ENCODE peak calls at places on chromosomes 11 and 22, in six cellular contexts. One of them, this sample, is unnamed.
A peak's percentile ranks its signal among the peaks of the same experiment; 100 is the strongest.

GRCh38 chr11:11841121-11841604 is 609 bp upstream of the USP47 start:
- DNase-seq in fibroblast of lung: peak; percentile 50
- DNase-seq in spleen: no peak
- DNase-seq in GM12865: no peak
- DNase-seq in ovary: no peak
- DNase-seq in A549: peak; percentile 55
- DNase-seq in this sample: no peak

GRCh38 chr11:114397349-114397982 is 2.8 kb downstream of the C11orf71 start:
- DNase-seq in fibroblast of lung: peak; percentile 43
- DNase-seq in spleen: no peak
- DNase-seq in GM12865: no peak
- DNase-seq in ovary: no peak
- DNase-seq in A549: no peak
- DNase-seq in this sample: no peak

GRCh38 chr11:2312232-2313042 is 10.6 kb downstream of the TSPAN32 start:
- DNase-seq in fibroblast of lung: peak; percentile 71
- DNase-seq in spleen: peak; percentile 61
- DNase-seq in GM12865: no peak
- DNase-seq in ovary: peak; percentile 35
- DNase-seq in A549: no peak
- DNase-seq in this sample: no peak

GRCh38 chr11:119100246-119100959 is 1.2 kb downstream of the DPAGT1 start:
- DNase-seq in fibroblast of lung: peak; percentile 60
- DNase-seq in spleen: peak; percentile 67
- DNase-seq in GM12865: no peak
- DNase-seq in ovary: no peak
- DNase-seq in A549: peak; percentile 50
- DNase-seq in this sample: no peak

GRCh38 chr11:134244593-134244992 is 8.6 kb downstream of the THYN1 start:
- DNase-seq in fibroblast of lung: peak; percentile 26
- DNase-seq in spleen: no peak
- DNase-seq in GM12865: peak; percentile 65
- DNase-seq in ovary: no peak
- DNase-seq in A549: no peak
- DNase-seq in this sample: peak; percentile 45

GRCh38 chr22:17774206-17774927 is at the start of gene BID:
- DNase-seq in fibroblast of lung: no peak
- DNase-seq in spleen: peak; percentile 96
- DNase-seq in GM12865: peak; percentile 77
- DNase-seq in ovary: peak; percentile 54
- DNase-seq in A549: no peak
- DNase-seq in this sample: no peak

GRCh38 chr11:11444027-11444799 is 91.2 kb upstream of the CSNK2A3 start:
- DNase-seq in fibroblast of lung: peak; percentile 58
- DNase-seq in spleen: no peak
- DNase-seq in GM12865: no peak
- DNase-seq in ovary: no peak
- DNase-seq in A549: no peak
- DNase-seq in this sample: no peak

GRCh38 chr11:132278801-132279574 is 908.6 kb downstream of the NTM start:
- DNase-seq in fibroblast of lung: peak; percentile 42
- DNase-seq in spleen: no peak
- DNase-seq in GM12865: peak; percentile 55
- DNase-seq in ovary: no peak
- DNase-seq in A549: no peak
- DNase-seq in this sample: peak; percentile 12

GRCh38 chr11:68343761-68344256 is 31.4 kb downstream of the LRP5 start:
- DNase-seq in fibroblast of lung: no peak
- DNase-seq in spleen: no peak
- DNase-seq in GM12865: no peak
- DNase-seq in ovary: no peak
- DNase-seq in A549: no peak
- DNase-seq in this sample: no peak

GRCh38 chr11:63944987-63945386 is 6.2 kb downstream of the NAA40 start:
- DNase-seq in fibroblast of lung: no peak
- DNase-seq in spleen: no peak
- DNase-seq in GM12865: no peak
- DNase-seq in ovary: no peak
- DNase-seq in A549: no peak
- DNase-seq in this sample: no peak

GRCh38 chr11:75140269-75141138 is 10.4 kb upstream of the SLCO2B1 start:
- DNase-seq in fibroblast of lung: peak; percentile 26
- DNase-seq in spleen: peak; percentile 91
- DNase-seq in GM12865: peak; percentile 69
- DNase-seq in ovary: peak; percentile 62
- DNase-seq in A549: peak; percentile 61
- DNase-seq in this sample: peak; percentile 51

GRCh38 chr11:71496421-71496820 is 30.6 kb upstream of the KRTAP5-7 start:
- DNase-seq in fibroblast of lung: no peak
- DNase-seq in spleen: no peak
- DNase-seq in GM12865: no peak
- DNase-seq in ovary: no peak
- DNase-seq in A549: no peak
- DNase-seq in this sample: no peak

GRCh38 chr22:39110631-39111561 is 13.9 kb downstream of the APOBEC3H start:
- DNase-seq in fibroblast of lung: no peak
- DNase-seq in spleen: no peak
- DNase-seq in GM12865: peak; percentile 38
- DNase-seq in ovary: no peak
- DNase-seq in A549: no peak
- DNase-seq in this sample: no peak

GRCh38 chr22:35888181-35888870 is 140.3 kb downstream of the RBFOX2 start:
- DNase-seq in fibroblast of lung: no peak
- DNase-seq in spleen: no peak
- DNase-seq in GM12865: no peak
- DNase-seq in ovary: no peak
- DNase-seq in A549: no peak
- DNase-seq in this sample: no peak

GRCh38 chr22:39622881-39623367 is 52.4 kb downstream of the CACNA1I start:
- DNase-seq in fibroblast of lung: peak; percentile 22
- DNase-seq in spleen: peak; percentile 89
- DNase-seq in GM12865: peak; percentile 66
- DNase-seq in ovary: peak; percentile 29
- DNase-seq in A549: peak; percentile 18
- DNase-seq in this sample: peak; percentile 58

GRCh38 chr11:78168539-78169477 is 19.6 kb downstream of the KCTD21 start:
- DNase-seq in fibroblast of lung: peak; percentile 93
- DNase-seq in spleen: no peak
- DNase-seq in GM12865: no peak
- DNase-seq in ovary: peak; percentile 79
- DNase-seq in A549: no peak
- DNase-seq in this sample: no peak

GRCh38 chr11:84003181-84003580 is 717.0 kb upstream of the CCDC90B start:
- DNase-seq in fibroblast of lung: no peak
- DNase-seq in spleen: no peak
- DNase-seq in GM12865: no peak
- DNase-seq in ovary: no peak
- DNase-seq in A549: no peak
- DNase-seq in this sample: no peak

GRCh38 chr11:34198523-34198922 is 93.1 kb downstream of the NAT10 start:
- DNase-seq in fibroblast of lung: no peak
- DNase-seq in spleen: no peak
- DNase-seq in GM12865: peak; percentile 28
- DNase-seq in ovary: no peak
- DNase-seq in A549: no peak
- DNase-seq in this sample: peak; percentile 32

GRCh38 chr11:76839326-76839725 is 21.4 kb upstream of the ACER3 start:
- DNase-seq in fibroblast of lung: no peak
- DNase-seq in spleen: no peak
- DNase-seq in GM12865: no peak
- DNase-seq in ovary: no peak
- DNase-seq in A549: no peak
- DNase-seq in this sample: no peak

GRCh38 chr11:14374922-14375630 is 16.1 kb upstream of the RRAS2 start:
- DNase-seq in fibroblast of lung: no peak
- DNase-seq in spleen: no peak
- DNase-seq in GM12865: peak; percentile 29
- DNase-seq in ovary: no peak
- DNase-seq in A549: no peak
- DNase-seq in this sample: no peak

GRCh38 chr11:100630898-100631297 is 56.2 kb upstream of the ARHGAP42 start:
- DNase-seq in fibroblast of lung: no peak
- DNase-seq in spleen: no peak
- DNase-seq in GM12865: no peak
- DNase-seq in ovary: no peak
- DNase-seq in A549: no peak
- DNase-seq in this sample: no peak

GRCh38 chr11:59025097-59025496 is 61.0 kb upstream of the GLYATL1B start:
- DNase-seq in fibroblast of lung: no peak
- DNase-seq in spleen: no peak
- DNase-seq in GM12865: no peak
- DNase-seq in ovary: no peak
- DNase-seq in A549: no peak
- DNase-seq in this sample: no peak

GRCh38 chr11:71325418-71326327 is 73.3 kb upstream of the SHANK2 start:
- DNase-seq in fibroblast of lung: no peak
- DNase-seq in spleen: peak; percentile 58
- DNase-seq in GM12865: no peak
- DNase-seq in ovary: no peak
- DNase-seq in A549: no peak
- DNase-seq in this sample: no peak

GRCh38 chr11:66333220-66333877 is 2.9 kb downstream of the RIN1 start:
- DNase-seq in fibroblast of lung: no peak
- DNase-seq in spleen: peak; percentile 63
- DNase-seq in GM12865: no peak
- DNase-seq in ovary: no peak
- DNase-seq in A549: no peak
- DNase-seq in this sample: no peak

GRCh38 chr11:73070653-73071052 is 71.5 kb downstream of the FCHSD2 start:
- DNase-seq in fibroblast of lung: no peak
- DNase-seq in spleen: no peak
- DNase-seq in GM12865: no peak
- DNase-seq in ovary: no peak
- DNase-seq in A549: no peak
- DNase-seq in this sample: no peak

GRCh38 chr22:30985561-30986208 is 16.6 kb downstream of the TUG1 start:
- DNase-seq in fibroblast of lung: no peak
- DNase-seq in spleen: no peak
- DNase-seq in GM12865: no peak
- DNase-seq in ovary: no peak
- DNase-seq in A549: no peak
- DNase-seq in this sample: no peak

GRCh38 chr22:46587492-46588278 is 32.5 kb upstream of the GRAMD4 start:
- DNase-seq in fibroblast of lung: no peak
- DNase-seq in spleen: peak; percentile 96
- DNase-seq in GM12865: peak; percentile 80
- DNase-seq in ovary: peak; percentile 36
- DNase-seq in A549: no peak
- DNase-seq in this sample: no peak
- H3K4me3 ChIP-seq in fibroblast of lung: no peak overlapping the region
- H3K4me3 ChIP-seq in spleen: no peak overlapping the region
- H3K4me3 ChIP-seq in GM12865: peak overlapping the region; percentile 5
- H3K4me3 ChIP-seq in ovary: no peak overlapping the region
- H3K4me3 ChIP-seq in A549: no peak overlapping the region
- H3K4me3 ChIP-seq in this sample: no peak overlapping the region

DNA sequence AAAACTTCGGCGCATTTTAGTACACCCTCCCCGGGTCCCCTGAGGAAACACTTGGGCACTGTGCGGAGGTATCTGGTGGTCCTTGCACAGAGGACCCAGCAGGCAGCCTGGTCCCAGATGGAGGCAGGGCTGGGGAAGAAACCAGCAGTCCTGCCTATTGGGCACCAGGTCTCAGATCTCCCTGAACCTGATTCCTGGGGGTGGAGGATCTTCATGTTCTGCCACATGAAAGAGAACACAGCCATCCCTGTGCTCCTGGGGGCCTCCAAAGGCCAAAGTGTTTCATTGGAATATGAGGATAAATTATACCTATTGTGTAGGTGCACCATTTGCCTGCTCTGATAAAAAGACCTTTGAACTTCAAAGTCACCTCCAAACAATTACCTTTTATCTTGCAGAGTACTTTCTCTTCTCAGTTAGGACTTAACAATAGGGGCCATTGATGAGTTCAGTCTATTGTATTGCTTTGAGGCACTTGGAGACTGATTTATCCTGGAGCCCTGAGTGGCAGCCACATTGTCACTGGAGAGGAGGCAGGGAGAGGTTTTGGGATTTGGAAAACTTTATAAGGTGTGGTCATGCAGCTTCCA is 1.8 kb downstream of the RCN1 start:
- DNase-seq in fibroblast of lung: no peak
- DNase-seq in spleen: no peak
- DNase-seq in GM12865: no peak
- DNase-seq in ovary: peak; percentile 27
- DNase-seq in A549: no peak
- DNase-seq in this sample: no peak
- H3K4me3 ChIP-seq in fibroblast of lung: peak overlapping the region; percentile 86
- H3K4me3 ChIP-seq in spleen: no peak overlapping the region
- H3K4me3 ChIP-seq in GM12865: peak overlapping the region; percentile 95
- H3K4me3 ChIP-seq in ovary: peak overlapping the region; percentile 64
- H3K4me3 ChIP-seq in A549: peak overlapping the region; percentile 73
- H3K4me3 ChIP-seq in this sample: peak overlapping the region; percentile 81

GRCh38 chr22:25114369-25115362 is 85.0 kb upstream of the CRYBB3 start:
- DNase-seq in fibroblast of lung: no peak
- DNase-seq in spleen: no peak
- DNase-seq in GM12865: no peak
- DNase-seq in ovary: no peak
- DNase-seq in A549: no peak
- DNase-seq in this sample: no peak

GRCh38 chr22:25110846-25111578 is 88.6 kb upstream of the CRYBB3 start:
- DNase-seq in fibroblast of lung: peak; percentile 75
- DNase-seq in spleen: peak; percentile 78
- DNase-seq in GM12865: peak; percentile 60
- DNase-seq in ovary: peak; percentile 56
- DNase-seq in A549: peak; percentile 50
- DNase-seq in this sample: peak; percentile 68

GRCh38 chr22:25111579-25112517 is 87.8 kb upstream of the CRYBB3 start:
- DNase-seq in fibroblast of lung: no peak
- DNase-seq in spleen: no peak
- DNase-seq in GM12865: no peak
- DNase-seq in ovary: no peak
- DNase-seq in A549: no peak
- DNase-seq in this sample: no peak

GRCh38 chr22:25112538-25113253 is 87.0 kb upstream of the CRYBB3 start:
- DNase-seq in fibroblast of lung: no peak
- DNase-seq in spleen: no peak
- DNase-seq in GM12865: no peak
- DNase-seq in ovary: no peak
- DNase-seq in A549: no peak
- DNase-seq in this sample: no peak

DNA sequence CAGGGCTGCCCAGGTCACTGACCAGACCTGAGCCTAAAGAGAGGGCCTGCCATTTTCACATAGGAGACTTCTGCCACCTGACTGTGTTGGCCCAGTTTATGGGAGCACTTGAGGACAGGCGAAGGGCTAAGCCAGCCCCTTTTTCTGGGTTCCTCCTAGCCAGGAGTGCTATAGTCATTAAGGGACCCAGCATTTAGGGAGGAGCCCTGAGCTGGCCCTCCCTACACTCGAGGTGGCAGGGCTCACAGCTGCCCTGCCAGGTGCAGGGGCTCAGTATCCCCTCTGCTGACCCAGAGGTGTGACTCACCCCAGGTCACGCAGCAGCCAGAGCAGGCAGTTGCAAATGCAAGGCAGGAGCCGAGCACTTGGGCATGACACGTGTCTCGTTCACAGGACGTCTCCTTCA is 86.3 kb upstream of the CRYBB3 start:
- DNase-seq in fibroblast of lung: no peak
- DNase-seq in spleen: no peak
- DNase-seq in GM12865: no peak
- DNase-seq in ovary: no peak
- DNase-seq in A549: no peak
- DNase-seq in this sample: no peak
- H3K4me3 ChIP-seq in fibroblast of lung: no peak overlapping the region
- H3K4me3 ChIP-seq in spleen: no peak overlapping the region
- H3K4me3 ChIP-seq in GM12865: no peak overlapping the region
- H3K4me3 ChIP-seq in ovary: no peak overlapping the region
- H3K4me3 ChIP-seq in A549: no peak overlapping the region
- H3K4me3 ChIP-seq in this sample: no peak overlapping the region

GRCh38 chr11:9607511-9607899 is 34.0 kb downstream of the WEE1 start:
- DNase-seq in fibroblast of lung: no peak
- DNase-seq in spleen: no peak
- DNase-seq in GM12865: no peak
- DNase-seq in ovary: no peak
- DNase-seq in A549: no peak
- DNase-seq in this sample: no peak
- H3K4me3 ChIP-seq in fibroblast of lung: no peak overlapping the region
- H3K4me3 ChIP-seq in spleen: no peak overlapping the region
- H3K4me3 ChIP-seq in GM12865: no peak overlapping the region
- H3K4me3 ChIP-seq in ovary: no peak overlapping the region
- H3K4me3 ChIP-seq in A549: no peak overlapping the region
- H3K4me3 ChIP-seq in this sample: no peak overlapping the region